ENCODE peak calls at places on chromosomes 5 and 9, in five cellular contexts. J is CD8-positive, alpha-beta memory T cell; F is upper lobe of right lung; I is cardiac muscle cell; P is psoas muscle. A is an unnamed sample.
A peak's percentile ranks its signal among the peaks of the same experiment; 100 is the strongest.

GRCh38 chr9:16275795-16276624 is 594.5 kb downstream of the BNC2 start:
- DNase-seq in P (no peak), F (peak; percentile 73), J (no peak), I (no peak), A (no peak)

GRCh38 chr5:1747079-1747802 is 52.4 kb downstream of the MRPL36 start:
- DNase-seq in F (no peak), J (no peak), P (peak; percentile 20), I (no peak), A (no peak)

GRCh38 chr9:70466976-70467551 is 52.6 kb upstream of the KLF9 start:
- DNase-seq in F (no peak), P (peak; percentile 56), J (no peak), I (no peak), A (no peak)

GRCh38 chr5:132445640-132445923 is 45.0 kb downstream of the IRF1 start:
- DNase-seq in F (no peak), I (no peak), P (no peak), J (no peak), A (no peak)

GRCh38 chr9:26768196-26768595 is 124.4 kb downstream of the CAAP1 start:
- DNase-seq in F (no peak), I (no peak), J (no peak), P (no peak), A (no peak)

GRCh38 chr9:5939530-5939929 is 48.8 kb downstream of the MLANA start:
- DNase-seq in I (no peak), F (no peak), J (no peak), P (no peak), A (no peak)

GRCh38 chr5:109404428-109404960 is 5.3 kb downstream of the PJA2 start:
- DNase-seq in J (no peak), P (no peak), I (no peak), F (no peak), A (no peak)

GRCh38 chr9:20024159-20024571 is 235.3 kb upstream of the SLC24A2 start:
- DNase-seq in I (no peak), J (no peak), F (no peak), P (no peak), A (no peak)

GRCh38 chr9:7570107-7570720 is 229.4 kb downstream of the DMAC1 start:
- DNase-seq in F (no peak), P (no peak), J (peak; percentile 20), I (peak; percentile 71), A (peak; percentile 54)

GRCh38 chr5:143014017-143014651 is 244.0 kb downstream of the ARHGAP26 start:
- DNase-seq in F (peak; percentile 79), I (peak; percentile 73), J (no peak), P (peak; percentile 58), A (no peak)

GRCh38 chr9:113223963-113224362 is 2.6 kb downstream of the SLC31A1 start:
- DNase-seq in I (no peak), P (no peak), J (no peak), F (no peak), A (no peak)

GRCh38 chr5:157890825-157891587 is 32.1 kb upstream of the CLINT1 start:
- DNase-seq in F (no peak), P (no peak), J (no peak), I (no peak), A (no peak)

GRCh38 chr5:140977003-140977402 is 10.7 kb downstream of the PCDHAC2 start:
- DNase-seq in J (no peak), P (no peak), F (no peak), I (no peak), A (no peak)

GRCh38 chr5:16570121-16570815 is 46.5 kb downstream of the RETREG1 start:
- DNase-seq in F (no peak), I (no peak), J (no peak), P (no peak), A (no peak)

GRCh38 chr5:158406884-158407790 is 548.2 kb upstream of the CLINT1 start:
- DNase-seq in F (no peak), P (no peak), J (no peak), I (no peak), A (no peak)

GRCh38 chr5:96157841-96158291 is 196.2 kb upstream of the ELL2 start:
- DNase-seq in P (no peak), I (no peak), J (no peak), F (no peak), A (no peak)

GRCh38 chr5:77241444-77241843 is 31.0 kb downstream of the PDE8B start:
- DNase-seq in I (no peak), J (no peak), F (no peak), P (no peak), A (no peak)

GRCh38 chr9:112914524-112914923 is 23.8 kb upstream of the SLC46A2 start:
- DNase-seq in F (no peak), J (no peak), P (no peak), I (no peak), A (no peak)

GRCh38 chr5:180343846-180344327 is 9.2 kb downstream of the GFPT2 start:
- DNase-seq in I (no peak), J (no peak), P (peak; percentile 70), F (no peak), A (no peak)

GRCh38 chr9:119588874-119589560 is 219.8 kb upstream of the BRINP1 start:
- DNase-seq in F (no peak), I (no peak), P (no peak), J (no peak), A (no peak)

GRCh38 chr9:26904070-26904469 is 11.5 kb upstream of the CAAP1 start:
- DNase-seq in J (no peak), P (no peak), I (no peak), F (no peak), A (no peak)

GRCh38 chr9:13364271-13364670 is 84.8 kb upstream of the MPDZ start:
- DNase-seq in I (no peak), P (no peak), J (no peak), F (no peak), A (no peak)

GRCh38 chr5:118637947-118638670 is 350.2 kb downstream of the DTWD2 start:
- DNase-seq in J (no peak), P (no peak), F (no peak), I (no peak), A (no peak)

GRCh38 chr9:9855503-9856078 is 757.2 kb downstream of the PTPRD start:
- DNase-seq in I (no peak), P (no peak), F (peak; percentile 58), J (no peak), A (no peak)

GRCh38 chr5:98750693-98751092 is 22.8 kb upstream of the RGMB start:
- DNase-seq in P (no peak), J (no peak), I (peak; percentile 20), F (no peak), A (no peak)

GRCh38 chr5:176750144-176750543 is 60.2 kb upstream of the UNC5A start:
- DNase-seq in P (no peak), I (no peak), J (no peak), F (peak; percentile 8), A (no peak)

GRCh38 chr9:114250235-114250568 is 72.7 kb upstream of the ORM1 start:
- DNase-seq in I (no peak), P (peak; percentile 92), J (no peak), F (peak; percentile 91), A (no peak)

GRCh38 chr5:79985288-79985687 is 5.8 kb downstream of the MTX3 start:
- DNase-seq in I (no peak), F (no peak), J (no peak), P (no peak), A (no peak)
- H3K4me1 ChIP-seq in I (peaks cover 8% of the 10 kb centered on the region), F (no peaks in the 10 kb centered on the region), J (peaks cover 17% of the 10 kb centered on the region), P (peaks cover 8% of the 10 kb centered on the region), A (peaks cover 32% of the 10 kb centered on the region)

GRCh38 chr9:3924145-3924544 is 375.7 kb downstream of the GLIS3 start:
- DNase-seq in I (no peak), J (no peak), P (no peak), F (no peak), A (no peak)
- H3K4me1 ChIP-seq in I (no peaks in the 10 kb centered on the region), J (no peaks in the 10 kb centered on the region), P (no peaks in the 10 kb centered on the region), F (no peaks in the 10 kb centered on the region), A (no peaks in the 10 kb centered on the region)

GRCh38 chr5:55306641-55307382 is 682 bp downstream of the DHX29 start:
- DNase-seq in F (no peak), P (no peak), J (no peak), I (peak; percentile 12), A (no peak)
- H3K4me1 ChIP-seq in F (peaks cover 53% of the 10 kb centered on the region), P (peaks cover 57% of the 10 kb centered on the region), J (peaks cover 52% of the 10 kb centered on the region), I (peaks cover 16% of the 10 kb centered on the region), A (peaks cover 40% of the 10 kb centered on the region)

GRCh38 chr5:34680896-34681295 is 24.8 kb downstream of the RAI14 start:
- DNase-seq in I (no peak), P (no peak), F (no peak), J (no peak), A (no peak)

GRCh38 chr5:34685485-34686197 is 29.5 kb downstream of the RAI14 start:
- DNase-seq in P (no peak), F (no peak), I (no peak), J (no peak), A (no peak)

GRCh38 chr5:34684980-34685352 is 28.8 kb downstream of the RAI14 start:
- DNase-seq in J (no peak), F (no peak), P (no peak), I (no peak), A (no peak)

GRCh38 chr5:34684281-34684979 is 28.3 kb downstream of the RAI14 start:
- DNase-seq in F (no peak), J (no peak), P (no peak), I (peak; percentile 17), A (no peak)

GRCh38 chr5:34682926-34683623 is 26.9 kb downstream of the RAI14 start:
- DNase-seq in P (no peak), F (no peak), I (no peak), J (no peak), A (no peak)
- H3K4me1 ChIP-seq in P (no peaks in the 10 kb centered on the region), F (peaks cover 6% of the 10 kb centered on the region), I (peaks cover 31% of the 10 kb centered on the region), J (no peaks in the 10 kb centered on the region), A (no peaks in the 10 kb centered on the region)

GRCh38 chr5:171632618-171633017 is 153.0 kb upstream of the SMIM23 start:
- DNase-seq in J (no peak), I (no peak), P (no peak), F (no peak), A (no peak)
- H3K4me1 ChIP-seq in J (no peaks in the 10 kb centered on the region), I (peaks cover 12% of the 10 kb centered on the region), P (peaks cover 5% of the 10 kb centered on the region), F (peaks cover 16% of the 10 kb centered on the region), A (no peaks in the 10 kb centered on the region)

GRCh38 chr5:178123094-178123986 is 7.5 kb upstream of the RMND5B start:
- DNase-seq in J (no peak), F (no peak), I (no peak), P (no peak), A (no peak)
- H3K4me1 ChIP-seq in J (peaks cover 20% of the 10 kb centered on the region), F (no peaks in the 10 kb centered on the region), I (no peaks in the 10 kb centered on the region), P (peaks cover 46% of the 10 kb centered on the region), A (peaks cover 65% of the 10 kb centered on the region)